ENCODE peak calls at places on chromosomes 11 and 22, in six cellular contexts. S, J, D, O, Z and X are unnamed samples.

GRCh38 chr11:69578167-69578566 is 62.8 kb upstream of the CCND1 start:
- DNase-seq in D (no peak), Z (no peak), O (no peak), J (no peak), S (no peak), X (no peak)

GRCh38 chr22:29449296-29449863 is 11.0 kb downstream of the RFPL1 start:
- DNase-seq in Z (no peak), J (no peak), D (no peak), S (no peak), O (no peak), X (no peak)

GRCh38 chr11:110160016-110160415 is 66.8 kb downstream of the ZC3H12C start:
- DNase-seq in S (no peak), D (no peak), J (peak; percentile 44), O (no peak), Z (no peak), X (no peak)

GRCh38 chr11:118114266-118114665 is 27.5 kb upstream of the SMIM35 start:
- DNase-seq in J (no peak), S (no peak), O (no peak), D (no peak), Z (no peak), X (no peak)

GRCh38 chr11:41039592-41039991 is 419.9 kb downstream of the LRRC4C start:
- DNase-seq in Z (no peak), D (no peak), O (no peak), J (no peak), S (no peak), X (no peak)

GRCh38 chr11:73271936-73272679 is at the start of gene P2RY6:
- DNase-seq in S (no peak), D (no peak), J (no peak), Z (no peak), O (peak; percentile 42), X (no peak)

GRCh38 chr11:62437616-62438015 is 18.8 kb downstream of the SCGB1A1 start:
- DNase-seq in J (no peak), Z (no peak), O (no peak), S (no peak), D (no peak), X (no peak)

GRCh38 chr11:96314326-96315050 is 28.5 kb downstream of the MAML2 start:
- DNase-seq in S (no peak), Z (no peak), J (peak; percentile 51), O (peak; percentile 56), D (no peak), X (no peak)

GRCh38 chr11:134857035-134857434 is 445.0 kb upstream of the B3GAT1 start:
- DNase-seq in J (no peak), D (no peak), S (no peak), O (no peak), Z (no peak), X (no peak)

GRCh38 chr11:118988280-118988679 is 9.7 kb upstream of the CENATAC start:
- DNase-seq in D (no peak), Z (no peak), O (no peak), S (no peak), J (no peak), X (no peak)